ENCODE peak calls at places on chromosomes 5 and 9, in six cellular contexts. One of them, this sample, is unnamed.

GRCh38 chr5:32777733-32778132 is 66.6 kb downstream of the NPR3 start:
- DNase-seq in adipocyte: peak; percentile 24
- DNase-seq in kidney: no peak
- DNase-seq in cardiac muscle cell: no peak
- DNase-seq in adrenal gland: no peak
- DNase-seq in dorsolateral prefrontal cortex: no peak
- DNase-seq in this sample: no peak

GRCh38 chr5:129904667-129905466 is 602 bp downstream of the CHSY3 start:
- DNase-seq in adipocyte: peak; percentile 69
- DNase-seq in kidney: peak; percentile 80
- DNase-seq in cardiac muscle cell: peak; percentile 40
- DNase-seq in adrenal gland: no peak
- DNase-seq in dorsolateral prefrontal cortex: no peak
- DNase-seq in this sample: peak; percentile 69

GRCh38 chr9:68780735-68781134 is 75.7 kb downstream of the PIP5K1B start:
- DNase-seq in adipocyte: no peak
- DNase-seq in kidney: no peak
- DNase-seq in cardiac muscle cell: no peak
- DNase-seq in adrenal gland: no peak
- DNase-seq in dorsolateral prefrontal cortex: no peak
- DNase-seq in this sample: no peak

GRCh38 chr5:128844354-128844923 is 120.8 kb upstream of the SLC27A6 start:
- DNase-seq in adipocyte: peak; percentile 83
- DNase-seq in kidney: no peak
- DNase-seq in cardiac muscle cell: peak; percentile 56
- DNase-seq in adrenal gland: no peak
- DNase-seq in dorsolateral prefrontal cortex: no peak
- DNase-seq in this sample: no peak

GRCh38 chr5:74519161-74519571 is 121.4 kb downstream of the ENC1 start:
- DNase-seq in adipocyte: no peak
- DNase-seq in kidney: no peak
- DNase-seq in cardiac muscle cell: no peak
- DNase-seq in adrenal gland: no peak
- DNase-seq in dorsolateral prefrontal cortex: no peak
- DNase-seq in this sample: no peak

GRCh38 chr5:633521-633955 is 21.4 kb downstream of the CEP72 start:
- DNase-seq in adipocyte: no peak
- DNase-seq in kidney: peak; percentile 54
- DNase-seq in cardiac muscle cell: no peak
- DNase-seq in adrenal gland: no peak
- DNase-seq in dorsolateral prefrontal cortex: no peak
- DNase-seq in this sample: peak; percentile 57

GRCh38 chr9:82273121-82273520 is 284.5 kb downstream of the SPATA31D1 start:
- DNase-seq in adipocyte: peak; percentile 38
- DNase-seq in kidney: no peak
- DNase-seq in cardiac muscle cell: no peak
- DNase-seq in adrenal gland: no peak
- DNase-seq in dorsolateral prefrontal cortex: no peak
- DNase-seq in this sample: no peak

GRCh38 chr5:149392718-149393117 is 13.6 kb upstream of the IL17B start:
- DNase-seq in adipocyte: peak; percentile 13
- DNase-seq in kidney: no peak
- DNase-seq in cardiac muscle cell: no peak
- DNase-seq in adrenal gland: no peak
- DNase-seq in dorsolateral prefrontal cortex: no peak
- DNase-seq in this sample: no peak

GRCh38 chr5:5644249-5644648 is 221.8 kb downstream of the ICE1 start:
- DNase-seq in adipocyte: no peak
- DNase-seq in kidney: no peak
- DNase-seq in cardiac muscle cell: no peak
- DNase-seq in adrenal gland: no peak
- DNase-seq in dorsolateral prefrontal cortex: no peak
- DNase-seq in this sample: no peak

GRCh38 chr5:1484416-1485319 is 39.1 kb downstream of the LPCAT1 start:
- DNase-seq in adipocyte: no peak
- DNase-seq in kidney: no peak
- DNase-seq in cardiac muscle cell: no peak
- DNase-seq in adrenal gland: no peak
- DNase-seq in dorsolateral prefrontal cortex: no peak
- DNase-seq in this sample: no peak

GRCh38 chr5:56339732-56340131 is 106.6 kb upstream of the ANKRD55 start:
- DNase-seq in adipocyte: no peak
- DNase-seq in kidney: no peak
- DNase-seq in cardiac muscle cell: no peak
- DNase-seq in adrenal gland: no peak
- DNase-seq in dorsolateral prefrontal cortex: no peak
- DNase-seq in this sample: no peak

GRCh38 chr9:14400658-14400995 is 86.7 kb upstream of the NFIB start:
- DNase-seq in adipocyte: peak; percentile 79
- DNase-seq in kidney: no peak
- DNase-seq in cardiac muscle cell: no peak
- DNase-seq in adrenal gland: peak; percentile 56
- DNase-seq in dorsolateral prefrontal cortex: peak; percentile 36
- DNase-seq in this sample: no peak

GRCh38 chr5:5492087-5492933 is 69.8 kb downstream of the ICE1 start:
- DNase-seq in adipocyte: peak; percentile 68
- DNase-seq in kidney: no peak
- DNase-seq in cardiac muscle cell: peak; percentile 72
- DNase-seq in adrenal gland: no peak
- DNase-seq in dorsolateral prefrontal cortex: no peak
- DNase-seq in this sample: no peak

GRCh38 chr5:113663879-113664278 is 150.4 kb downstream of the YTHDC2 start:
- DNase-seq in adipocyte: peak; percentile 3
- DNase-seq in kidney: no peak
- DNase-seq in cardiac muscle cell: peak; percentile 11
- DNase-seq in adrenal gland: peak; percentile 80
- DNase-seq in dorsolateral prefrontal cortex: no peak
- DNase-seq in this sample: no peak

GRCh38 chr9:69243116-69243515 is 69.0 kb downstream of the TJP2 start:
- DNase-seq in adipocyte: no peak
- DNase-seq in kidney: no peak
- DNase-seq in cardiac muscle cell: no peak
- DNase-seq in adrenal gland: no peak
- DNase-seq in dorsolateral prefrontal cortex: no peak
- DNase-seq in this sample: no peak

GRCh38 chr9:25517701-25518100 is 160.5 kb downstream of the TUSC1 start:
- DNase-seq in adipocyte: no peak
- DNase-seq in kidney: no peak
- DNase-seq in cardiac muscle cell: no peak
- DNase-seq in adrenal gland: no peak
- DNase-seq in dorsolateral prefrontal cortex: no peak
- DNase-seq in this sample: no peak

GRCh38 chr9:75186767-75187380 is 98.6 kb downstream of the OSTF1 start:
- DNase-seq in adipocyte: peak; percentile 68
- DNase-seq in kidney: no peak
- DNase-seq in cardiac muscle cell: no peak
- DNase-seq in adrenal gland: no peak
- DNase-seq in dorsolateral prefrontal cortex: no peak
- DNase-seq in this sample: no peak

GRCh38 chr5:164784230-164784629 is 1278.8 kb downstream of the MAT2B start:
- DNase-seq in adipocyte: no peak
- DNase-seq in kidney: no peak
- DNase-seq in cardiac muscle cell: no peak
- DNase-seq in adrenal gland: no peak
- DNase-seq in dorsolateral prefrontal cortex: no peak
- DNase-seq in this sample: no peak

GRCh38 chr5:115461093-115461492 is 83.5 kb downstream of the FEM1C start:
- DNase-seq in adipocyte: peak; percentile 28
- DNase-seq in kidney: no peak
- DNase-seq in cardiac muscle cell: no peak
- DNase-seq in adrenal gland: no peak
- DNase-seq in dorsolateral prefrontal cortex: no peak
- DNase-seq in this sample: no peak

GRCh38 chr9:109190151-109190550 is 23.1 kb upstream of the FRRS1L start:
- DNase-seq in adipocyte: no peak
- DNase-seq in kidney: no peak
- DNase-seq in cardiac muscle cell: no peak
- DNase-seq in adrenal gland: no peak
- DNase-seq in dorsolateral prefrontal cortex: no peak
- DNase-seq in this sample: no peak

GRCh38 chr5:87195616-87196015 is 72.1 kb upstream of the RASA1 start:
- DNase-seq in adipocyte: peak; percentile 18
- DNase-seq in kidney: no peak
- DNase-seq in cardiac muscle cell: no peak
- DNase-seq in adrenal gland: no peak
- DNase-seq in dorsolateral prefrontal cortex: no peak
- DNase-seq in this sample: no peak

GRCh38 chr9:92097997-92098482 is 17.2 kb downstream of the SPTLC1 start:
- DNase-seq in adipocyte: no peak
- DNase-seq in kidney: peak; percentile 93
- DNase-seq in cardiac muscle cell: no peak
- DNase-seq in adrenal gland: peak; percentile 97
- DNase-seq in dorsolateral prefrontal cortex: peak; percentile 78
- DNase-seq in this sample: peak; percentile 88
- H3K4me3 ChIP-seq in adipocyte: peak overlapping the region; percentile 27
- H3K4me3 ChIP-seq in kidney: peak overlapping the region; percentile 45
- H3K4me3 ChIP-seq in cardiac muscle cell: no peak overlapping the region
- H3K4me3 ChIP-seq in adrenal gland: peak overlapping the region; percentile 41
- H3K4me3 ChIP-seq in dorsolateral prefrontal cortex: peak overlapping the region; percentile 48
- H3K4me3 ChIP-seq in this sample: peak overlapping the region; percentile 23

GRCh38 chr5:120913396-120913795 is 449.3 kb downstream of the PRR16 start:
- DNase-seq in adipocyte: no peak
- DNase-seq in kidney: no peak
- DNase-seq in cardiac muscle cell: no peak
- DNase-seq in adrenal gland: no peak
- DNase-seq in dorsolateral prefrontal cortex: no peak
- DNase-seq in this sample: no peak

GRCh38 chr5:120923026-120923425 is 458.9 kb downstream of the PRR16 start:
- DNase-seq in adipocyte: no peak
- DNase-seq in kidney: no peak
- DNase-seq in cardiac muscle cell: no peak
- DNase-seq in adrenal gland: no peak
- DNase-seq in dorsolateral prefrontal cortex: no peak
- DNase-seq in this sample: no peak

GRCh38 chr5:120919017-120919416 is 454.9 kb downstream of the PRR16 start:
- DNase-seq in adipocyte: peak; percentile 19
- DNase-seq in kidney: no peak
- DNase-seq in cardiac muscle cell: no peak
- DNase-seq in adrenal gland: no peak
- DNase-seq in dorsolateral prefrontal cortex: no peak
- DNase-seq in this sample: no peak
- H3K4me3 ChIP-seq in adipocyte: no peak overlapping the region
- H3K4me3 ChIP-seq in kidney: no peak overlapping the region
- H3K4me3 ChIP-seq in cardiac muscle cell: no peak overlapping the region
- H3K4me3 ChIP-seq in adrenal gland: no peak overlapping the region
- H3K4me3 ChIP-seq in dorsolateral prefrontal cortex: no peak overlapping the region
- H3K4me3 ChIP-seq in this sample: no peak overlapping the region

GRCh38 chr9:134341306-134341705 is 15.1 kb downstream of the RXRA start:
- DNase-seq in adipocyte: no peak
- DNase-seq in kidney: no peak
- DNase-seq in cardiac muscle cell: no peak
- DNase-seq in adrenal gland: peak; percentile 70
- DNase-seq in dorsolateral prefrontal cortex: no peak
- DNase-seq in this sample: peak; percentile 89

GRCh38 chr9:134342746-134343115 is 16.5 kb downstream of the RXRA start:
- DNase-seq in adipocyte: no peak
- DNase-seq in kidney: no peak
- DNase-seq in cardiac muscle cell: no peak
- DNase-seq in adrenal gland: no peak
- DNase-seq in dorsolateral prefrontal cortex: no peak
- DNase-seq in this sample: no peak

GRCh38 chr9:134340475-134341186 is 14.4 kb downstream of the RXRA start:
- DNase-seq in adipocyte: no peak
- DNase-seq in kidney: no peak
- DNase-seq in cardiac muscle cell: no peak
- DNase-seq in adrenal gland: peak; percentile 79
- DNase-seq in dorsolateral prefrontal cortex: no peak
- DNase-seq in this sample: peak; percentile 82

GRCh38 chr9:134343637-134344036 is 17.4 kb downstream of the RXRA start:
- DNase-seq in adipocyte: no peak
- DNase-seq in kidney: no peak
- DNase-seq in cardiac muscle cell: no peak
- DNase-seq in adrenal gland: peak; percentile 75
- DNase-seq in dorsolateral prefrontal cortex: no peak
- DNase-seq in this sample: no peak

DNA sequence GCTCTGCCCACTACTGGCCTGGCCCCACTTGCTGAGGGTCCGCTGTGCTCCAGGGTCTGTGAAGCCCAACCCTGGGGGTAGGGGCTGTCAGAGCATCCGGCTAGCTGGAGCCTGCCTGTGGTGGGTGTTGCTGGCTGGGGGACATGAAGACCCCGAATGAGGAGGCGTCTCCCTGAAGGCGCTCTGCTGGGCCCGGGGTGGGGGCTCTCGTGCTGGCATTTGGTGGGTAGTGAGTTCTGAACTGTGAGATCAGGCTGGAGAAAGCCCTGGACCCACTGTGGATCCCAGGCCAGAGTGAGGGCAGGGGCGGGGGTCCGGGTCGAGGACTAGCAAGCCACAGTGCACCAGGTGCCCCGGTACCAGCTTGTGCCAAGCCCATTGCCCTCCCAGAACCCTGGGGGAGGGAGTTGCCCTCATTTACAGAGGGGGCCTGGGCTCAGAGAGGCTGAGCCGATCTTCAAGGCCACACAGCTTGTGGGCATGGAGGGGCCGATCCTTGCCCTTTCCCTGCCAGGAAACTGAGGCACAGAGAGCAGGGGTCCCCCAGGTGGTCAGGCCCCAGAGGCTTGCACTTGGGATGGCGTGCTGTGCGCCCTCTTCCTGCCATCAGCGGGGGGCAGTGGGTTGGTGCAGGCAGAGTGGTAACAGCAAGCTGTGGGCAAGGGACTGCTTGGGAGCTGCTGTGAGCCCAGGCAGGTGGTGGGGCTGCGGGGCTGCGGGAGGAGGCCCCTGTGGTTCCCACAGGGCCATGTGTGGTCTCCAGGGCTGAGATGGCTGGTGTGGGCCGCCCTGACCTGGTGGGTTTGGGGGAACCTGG is 15.9 kb downstream of the RXRA start:
- DNase-seq in adipocyte: no peak
- DNase-seq in kidney: no peak
- DNase-seq in cardiac muscle cell: no peak
- DNase-seq in adrenal gland: no peak
- DNase-seq in dorsolateral prefrontal cortex: no peak
- DNase-seq in this sample: no peak
- H3K4me3 ChIP-seq in adipocyte: no peak overlapping the region
- H3K4me3 ChIP-seq in kidney: no peak overlapping the region
- H3K4me3 ChIP-seq in cardiac muscle cell: no peak overlapping the region
- H3K4me3 ChIP-seq in adrenal gland: no peak overlapping the region
- H3K4me3 ChIP-seq in dorsolateral prefrontal cortex: no peak overlapping the region
- H3K4me3 ChIP-seq in this sample: no peak overlapping the region

DNA sequence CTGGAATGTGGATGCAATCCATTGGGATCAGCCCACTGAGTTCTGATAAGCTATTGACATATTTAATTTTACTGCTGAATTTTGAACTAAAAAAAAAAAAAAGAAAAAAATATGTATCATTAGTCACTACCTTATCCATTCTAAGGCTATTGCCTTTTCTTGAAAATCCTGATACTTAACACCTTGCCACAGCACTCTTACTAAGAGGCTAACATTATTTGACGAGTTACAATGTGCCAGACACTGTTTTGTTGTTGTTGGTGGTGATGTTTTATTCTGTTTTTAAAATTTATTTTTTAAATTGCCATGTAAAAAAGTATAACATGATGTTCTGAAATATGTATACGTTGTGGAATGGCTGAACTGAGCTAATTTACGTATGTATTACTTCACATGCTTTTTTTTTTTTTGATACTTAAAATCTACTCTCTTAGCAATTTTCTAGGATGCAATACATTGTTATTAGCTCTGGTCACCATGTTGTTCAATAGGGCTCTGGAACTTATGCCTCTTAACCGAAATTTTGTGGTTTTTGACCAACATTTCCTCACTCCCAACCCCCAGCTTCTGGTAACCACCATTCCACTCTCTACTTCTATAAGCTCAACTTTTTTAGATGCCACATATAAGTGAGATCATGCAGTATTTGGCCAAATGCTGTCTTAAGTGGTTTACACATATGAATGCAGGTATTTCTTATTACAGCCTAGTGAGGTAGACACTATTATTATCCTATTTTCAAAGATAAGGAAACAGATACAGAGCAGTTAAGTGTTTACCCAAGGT is 134.8 kb upstream of the PCA3 start:
- DNase-seq in adipocyte: no peak
- DNase-seq in kidney: no peak
- DNase-seq in cardiac muscle cell: no peak
- DNase-seq in adrenal gland: no peak
- DNase-seq in dorsolateral prefrontal cortex: no peak
- DNase-seq in this sample: no peak
- H3K4me3 ChIP-seq in adipocyte: no peak overlapping the region
- H3K4me3 ChIP-seq in kidney: no peak overlapping the region
- H3K4me3 ChIP-seq in cardiac muscle cell: no peak overlapping the region
- H3K4me3 ChIP-seq in adrenal gland: no peak overlapping the region
- H3K4me3 ChIP-seq in dorsolateral prefrontal cortex: no peak overlapping the region
- H3K4me3 ChIP-seq in this sample: no peak overlapping the region